ENCODE peak calls at places on chromosomes 5 and 9, in seven cellular contexts. W, R, D, K, N, Y and H are unnamed samples.
A peak's percentile ranks its signal among the peaks of the same experiment; 100 is the strongest.

GRCh38 chr5:64323591-64323990 is 157.9 kb downstream of the RNF180 start:
- DNase-seq in W (no peak), R (no peak), D (no peak), K (no peak), N (no peak), Y (no peak), H (no peak)

GRCh38 chr5:178207183-178207916 is 3.0 kb downstream of the HNRNPAB start:
- DNase-seq in W (no peak), R (no peak), D (no peak), K (no peak), N (no peak), Y (no peak), H (no peak)

GRCh38 chr5:111308951-111309350 is 84.8 kb downstream of the CAMK4 start:
- DNase-seq in W (peak; percentile 2), R (no peak), D (no peak), K (peak; percentile 49), N (no peak), Y (no peak), H (no peak)

GRCh38 chr5:54663876-54664275 is 146.3 kb downstream of the SNX18 start:
- DNase-seq in W (no peak), R (no peak), D (peak; percentile 55), K (no peak), N (no peak), Y (no peak), H (no peak)

GRCh38 chr5:111172504-111172903 is 51.7 kb upstream of the CAMK4 start:
- DNase-seq in W (no peak), R (no peak), D (no peak), K (peak; percentile 69), N (peak; percentile 10), Y (no peak), H (no peak)

GRCh38 chr5:35461530-35461929 is 156.1 kb upstream of the SPEF2 start:
- DNase-seq in W (no peak), R (no peak), D (no peak), K (no peak), N (no peak), Y (no peak), H (no peak)

GRCh38 chr5:86374611-86375010 is 243.1 kb upstream of the COX7C start:
- DNase-seq in W (no peak), R (no peak), D (no peak), K (no peak), N (no peak), Y (no peak), H (no peak)

GRCh38 chr5:174459071-174459702 is 265.2 kb upstream of the MSX2 start:
- DNase-seq in W (no peak), R (no peak), D (no peak), K (no peak), N (no peak), Y (no peak), H (no peak)

GRCh38 chr5:137743031-137743640 is 7.2 kb upstream of the KLHL3 start:
- DNase-seq in W (peak; percentile 61), R (no peak), D (no peak), K (peak; percentile 91), N (peak; percentile 66), Y (peak; percentile 42), H (peak; percentile 82)

GRCh38 chr5:126471875-126472537 is 48.8 kb downstream of the GRAMD2B start:
- DNase-seq in W (no peak), R (no peak), D (peak; percentile 42), K (no peak), N (no peak), Y (no peak), H (no peak)

GRCh38 chr9:6171667-6172066 is 43.9 kb upstream of the IL33 start:
- DNase-seq in W (no peak), R (no peak), D (no peak), K (peak; percentile 52), N (no peak), Y (no peak), H (no peak)

GRCh38 chr5:150905312-150905683 is 518 bp upstream of the ZNF300 start:
- DNase-seq in W (no peak), R (no peak), D (no peak), K (no peak), N (no peak), Y (no peak), H (no peak)

GRCh38 chr9:110969971-110970381 is 68.3 kb downstream of the LPAR1 start:
- DNase-seq in W (no peak), R (no peak), D (peak; percentile 34), K (no peak), N (no peak), Y (no peak), H (no peak)

GRCh38 chr5:43411489-43411888 is 702 bp downstream of the CCL28 start:
- DNase-seq in W (no peak), R (no peak), D (no peak), K (no peak), N (no peak), Y (no peak), H (no peak)

GRCh38 chr9:106486685-106487084 is 376.3 kb upstream of the ZNF462 start:
- DNase-seq in W (no peak), R (no peak), D (no peak), K (no peak), N (no peak), Y (no peak), H (no peak)

GRCh38 chr9:122143296-122143695 is 16.3 kb downstream of the NDUFA8 start:
- DNase-seq in W (no peak), R (no peak), D (no peak), K (no peak), N (no peak), Y (no peak), H (no peak)

GRCh38 chr5:39775058-39775457 is 350.3 kb upstream of the DAB2 start:
- DNase-seq in W (no peak), R (no peak), D (no peak), K (no peak), N (no peak), Y (no peak), H (no peak)

GRCh38 chr5:148957591-148958202 is 105.2 kb downstream of the SH3TC2 start:
- DNase-seq in W (peak; percentile 42), R (no peak), D (no peak), K (peak; percentile 87), N (peak; percentile 26), Y (peak; percentile 57), H (peak; percentile 45)
- TF ChIP-seq CTCF in W (peak; percentile 87), R (peak; percentile 99), D (peak; percentile 90), K (peak; percentile 90), N (peak; percentile 70), Y (peak; percentile 80), H (peak; percentile 82)

DNA sequence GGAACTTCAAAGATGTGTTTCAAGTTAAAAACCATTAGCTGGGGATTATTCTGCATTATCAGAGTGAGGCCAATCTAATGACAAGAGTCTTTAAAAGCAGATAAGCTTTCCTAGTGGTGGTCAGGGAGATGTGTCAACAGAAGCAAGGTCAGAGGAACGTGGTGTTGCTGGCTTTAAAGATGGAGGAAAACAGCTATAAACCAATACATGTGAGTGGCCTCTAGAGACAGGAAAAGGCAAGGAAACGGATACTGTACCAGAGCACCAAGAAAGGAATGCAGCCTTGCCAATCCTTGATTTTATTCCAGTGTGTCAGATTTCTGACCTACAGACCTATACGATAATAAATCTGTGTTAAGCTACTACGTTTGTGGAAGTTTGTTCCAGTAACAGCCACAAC is 204.2 kb downstream of the TAF11L14 start:
- DNase-seq in W (no peak), R (no peak), D (no peak), K (peak; percentile 34), N (no peak), Y (no peak), H (no peak)
- TF ChIP-seq CTCF in W (no peak), R (no peak), D (no peak), K (no peak), N (no peak), Y (no peak), H (no peak)

DNA sequence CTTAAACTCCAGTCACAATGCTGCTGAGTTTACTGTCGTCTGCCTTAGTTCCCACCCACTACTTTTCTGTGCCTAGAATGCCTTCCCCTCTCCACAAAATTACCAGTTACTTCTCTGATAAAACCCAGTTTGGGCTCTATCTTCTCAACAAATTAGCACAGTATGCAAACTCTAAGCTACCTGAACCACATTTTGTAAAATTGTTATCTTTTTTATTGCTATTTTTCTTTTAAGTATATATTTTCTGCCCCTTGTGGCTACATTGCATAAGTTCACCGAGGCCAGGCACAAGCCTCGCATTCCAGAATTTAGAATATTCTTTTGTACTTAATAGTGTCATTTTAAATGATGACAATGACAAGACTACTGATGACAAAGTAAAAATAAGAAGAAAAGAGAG is 60.0 kb downstream of the POU5F2 start:
- DNase-seq in W (no peak), R (no peak), D (no peak), K (peak; percentile 49), N (no peak), Y (no peak), H (no peak)
- TF ChIP-seq CTCF in W (peak; percentile 66), R (peak; percentile 76), D (peak; percentile 33), K (peak; percentile 16), N (peak; percentile 29), Y (no peak), H (no peak)

DNA sequence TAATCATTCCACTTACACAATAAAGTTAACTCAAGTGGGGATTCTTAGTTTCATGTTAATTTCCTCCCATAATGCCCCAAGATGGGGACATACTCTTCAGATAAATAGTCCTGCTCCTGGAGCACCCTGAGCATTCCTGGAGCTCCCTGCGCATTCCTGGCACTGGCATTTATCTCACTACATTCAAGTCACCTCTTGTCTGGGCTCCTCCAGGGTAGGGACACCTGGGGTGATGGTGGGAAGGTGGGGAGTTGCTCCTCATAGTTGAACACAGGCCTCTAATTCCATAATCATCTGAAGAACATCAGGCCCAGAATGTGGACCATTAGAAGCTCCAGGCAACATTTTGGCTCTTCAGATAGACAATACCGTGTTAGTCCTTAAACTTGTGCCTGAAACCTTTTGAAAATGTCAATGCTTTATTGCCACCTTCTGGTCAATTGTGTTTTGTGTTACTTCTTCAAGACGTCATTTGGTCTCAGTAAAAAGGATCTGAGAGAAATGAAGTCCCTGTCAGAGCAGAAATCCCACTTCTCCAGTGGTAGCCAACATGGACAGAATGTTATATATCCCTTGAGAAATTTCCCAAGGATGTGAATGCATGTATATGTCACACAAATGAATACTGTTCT is 14.2 kb upstream of the AGGF1 start:
- DNase-seq in W (no peak), R (no peak), D (peak; percentile 23), K (peak; percentile 67), N (no peak), Y (no peak), H (peak; percentile 62)
- TF ChIP-seq CTCF in W (peak; percentile 57), R (peak; percentile 84), D (peak; percentile 47), K (peak; percentile 68), N (peak; percentile 14), Y (peak; percentile 10), H (peak; percentile 30)

DNA sequence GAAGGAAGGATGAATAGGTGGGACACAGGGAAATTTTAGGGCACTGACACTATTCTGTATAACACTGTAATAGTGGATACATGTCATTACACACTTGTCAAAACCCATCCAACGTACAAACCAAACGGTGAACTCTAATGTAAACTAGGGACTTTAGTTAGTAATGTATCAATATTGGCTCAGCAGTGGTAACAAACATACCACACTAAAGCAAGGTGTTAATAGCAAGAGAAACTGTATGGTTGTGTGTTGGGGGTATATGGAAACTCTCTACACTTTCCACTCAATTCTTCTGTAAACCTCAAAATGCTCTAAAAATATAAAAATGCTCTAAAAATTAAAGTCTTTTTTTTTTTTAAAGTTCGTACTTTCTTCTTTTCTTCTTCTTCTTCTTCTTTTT is 293.1 kb upstream of the PANK3 start:
- DNase-seq in W (no peak), R (no peak), D (no peak), K (no peak), N (no peak), Y (no peak), H (no peak)
- TF ChIP-seq CTCF in W (no peak), R (no peak), D (no peak), K (no peak), N (no peak), Y (no peak), H (no peak)

GRCh38 chr9:89781838-89782237 is 177.0 kb downstream of the GADD45G start:
- DNase-seq in W (no peak), R (no peak), D (no peak), K (no peak), N (no peak), Y (peak; percentile 48), H (peak; percentile 58)
- TF ChIP-seq CTCF in W (no peak), R (no peak), D (no peak), K (no peak), N (no peak), Y (no peak), H (no peak)